ENCODE peak calls at places on chromosome 11, in five cellular contexts. One of them, this sample, is unnamed.

GRCh38 chr11:126282742-126283591 is at the start of gene TIRAP:
- DNase-seq in right atrium auricular region: no peak
- DNase-seq in HL-60: peak
- DNase-seq in pancreas: peak
- DNase-seq in neural progenitor cell: peak
- DNase-seq in this sample: peak

GRCh38 chr11:10528121-10528520 is 12.9 kb downstream of the RNF141 start:
- DNase-seq in pancreas: no peak
- DNase-seq in HL-60: no peak
- DNase-seq in right atrium auricular region: no peak
- DNase-seq in neural progenitor cell: no peak
- DNase-seq in this sample: peak

GRCh38 chr11:107457205-107457557 is 444 bp downstream of the CWF19L2 start:
- DNase-seq in HL-60: peak
- DNase-seq in pancreas: no peak
- DNase-seq in neural progenitor cell: peak
- DNase-seq in right atrium auricular region: no peak
- DNase-seq in this sample: no peak

GRCh38 chr11:77287615-77288273 is 13.7 kb downstream of the GDPD4 start:
- DNase-seq in right atrium auricular region: no peak
- DNase-seq in pancreas: no peak
- DNase-seq in neural progenitor cell: no peak
- DNase-seq in HL-60: no peak
- DNase-seq in this sample: peak

GRCh38 chr11:128481135-128481534 is 106.2 kb downstream of the ETS1 start:
- DNase-seq in right atrium auricular region: no peak
- DNase-seq in pancreas: no peak
- DNase-seq in neural progenitor cell: no peak
- DNase-seq in HL-60: no peak
- DNase-seq in this sample: peak

GRCh38 chr11:106086850-106087249 is 9.4 kb downstream of the AASDHPPT start:
- DNase-seq in right atrium auricular region: no peak
- DNase-seq in neural progenitor cell: no peak
- DNase-seq in pancreas: no peak
- DNase-seq in HL-60: no peak
- DNase-seq in this sample: no peak

GRCh38 chr11:67442504-67443398 is 525 bp downstream of the CORO1B start:
- DNase-seq in right atrium auricular region: no peak
- DNase-seq in HL-60: no peak
- DNase-seq in neural progenitor cell: no peak
- DNase-seq in pancreas: peak
- DNase-seq in this sample: no peak

GRCh38 chr11:61290905-61291690 is 4.0 kb downstream of the VWCE start:
- DNase-seq in HL-60: peak
- DNase-seq in pancreas: no peak
- DNase-seq in neural progenitor cell: no peak
- DNase-seq in right atrium auricular region: no peak
- DNase-seq in this sample: no peak

GRCh38 chr11:13668957-13669521 is 571 bp downstream of the FAR1 start:
- DNase-seq in pancreas: peak
- DNase-seq in neural progenitor cell: no peak
- DNase-seq in right atrium auricular region: peak
- DNase-seq in HL-60: peak
- DNase-seq in this sample: peak

GRCh38 chr11:88515002-88515401 is 177.5 kb upstream of the CTSC start:
- DNase-seq in right atrium auricular region: no peak
- DNase-seq in HL-60: no peak
- DNase-seq in neural progenitor cell: no peak
- DNase-seq in pancreas: no peak
- DNase-seq in this sample: no peak

GRCh38 chr11:117146521-117146920 is 2.4 kb downstream of the PAFAH1B2 start:
- DNase-seq in right atrium auricular region: no peak
- DNase-seq in pancreas: no peak
- DNase-seq in HL-60: peak
- DNase-seq in neural progenitor cell: no peak
- DNase-seq in this sample: peak

GRCh38 chr11:76268498-76268897 is 62.2 kb upstream of the WNT11 start:
- DNase-seq in pancreas: no peak
- DNase-seq in right atrium auricular region: no peak
- DNase-seq in HL-60: no peak
- DNase-seq in neural progenitor cell: no peak
- DNase-seq in this sample: no peak

GRCh38 chr11:114019046-114019445 is 40.5 kb upstream of the ZBTB16 start:
- DNase-seq in right atrium auricular region: no peak
- DNase-seq in pancreas: no peak
- DNase-seq in neural progenitor cell: no peak
- DNase-seq in HL-60: no peak
- DNase-seq in this sample: no peak

GRCh38 chr11:11115475-11115874 is 237.6 kb downstream of the CSNK2A3 start:
- DNase-seq in right atrium auricular region: no peak
- DNase-seq in pancreas: no peak
- DNase-seq in HL-60: no peak
- DNase-seq in neural progenitor cell: no peak
- DNase-seq in this sample: no peak

GRCh38 chr11:18490319-18490718 is 34.7 kb downstream of the LDHAL6A start:
- DNase-seq in pancreas: no peak
- DNase-seq in neural progenitor cell: no peak
- DNase-seq in HL-60: no peak
- DNase-seq in right atrium auricular region: no peak
- DNase-seq in this sample: peak

GRCh38 chr11:81373986-81374385 is 1359.7 kb downstream of the FAM181B start:
- DNase-seq in neural progenitor cell: no peak
- DNase-seq in HL-60: no peak
- DNase-seq in right atrium auricular region: no peak
- DNase-seq in pancreas: no peak
- DNase-seq in this sample: no peak

GRCh38 chr11:117045196-117045595 is 53.0 kb downstream of the SIK3 start:
- DNase-seq in HL-60: no peak
- DNase-seq in right atrium auricular region: no peak
- DNase-seq in neural progenitor cell: peak
- DNase-seq in pancreas: no peak
- DNase-seq in this sample: peak

GRCh38 chr11:68839953-68840641 is 1.6 kb downstream of the CPT1A start:
- DNase-seq in right atrium auricular region: no peak
- DNase-seq in HL-60: peak
- DNase-seq in pancreas: no peak
- DNase-seq in neural progenitor cell: peak
- DNase-seq in this sample: peak

GRCh38 chr11:118705111-118705741 is 25.8 kb upstream of the TREH start:
- DNase-seq in HL-60: peak
- DNase-seq in pancreas: no peak
- DNase-seq in right atrium auricular region: no peak
- DNase-seq in neural progenitor cell: peak
- DNase-seq in this sample: no peak

GRCh38 chr11:12942157-12942556 is 67.0 kb upstream of the RASSF10 start:
- DNase-seq in pancreas: no peak
- DNase-seq in right atrium auricular region: no peak
- DNase-seq in neural progenitor cell: peak
- DNase-seq in HL-60: no peak
- DNase-seq in this sample: no peak

GRCh38 chr11:32494629-32495028 is 59.3 kb upstream of the WT1 start:
- DNase-seq in HL-60: no peak
- DNase-seq in neural progenitor cell: no peak
- DNase-seq in right atrium auricular region: no peak
- DNase-seq in pancreas: no peak
- DNase-seq in this sample: no peak

GRCh38 chr11:120219157-120219934 is 8.5 kb downstream of the OAF start:
- DNase-seq in HL-60: no peak
- DNase-seq in neural progenitor cell: peak
- DNase-seq in right atrium auricular region: no peak
- DNase-seq in pancreas: no peak
- DNase-seq in this sample: no peak

GRCh38 chr11:20672575-20672974 is 3.2 kb downstream of the NELL1 start:
- DNase-seq in HL-60: no peak
- DNase-seq in right atrium auricular region: no peak
- DNase-seq in neural progenitor cell: peak
- DNase-seq in pancreas: no peak
- DNase-seq in this sample: no peak

GRCh38 chr11:126165366-126166156 is 45.9 kb downstream of the RPUSD4 start:
- DNase-seq in right atrium auricular region: no peak
- DNase-seq in neural progenitor cell: no peak
- DNase-seq in pancreas: peak
- DNase-seq in HL-60: no peak
- DNase-seq in this sample: no peak

GRCh38 chr11:111540114-111540920 is at the start of gene LAYN:
- DNase-seq in pancreas: peak
- DNase-seq in right atrium auricular region: no peak
- DNase-seq in HL-60: no peak
- DNase-seq in neural progenitor cell: peak
- DNase-seq in this sample: peak

GRCh38 chr11:107591446-107592236 is 694 bp downstream of the ELMOD1 start:
- DNase-seq in right atrium auricular region: no peak
- DNase-seq in pancreas: peak
- DNase-seq in HL-60: no peak
- DNase-seq in neural progenitor cell: peak
- DNase-seq in this sample: peak

GRCh38 chr11:8360086-8360828 is 96.6 kb upstream of the LMO1 start:
- DNase-seq in neural progenitor cell: no peak
- DNase-seq in right atrium auricular region: no peak
- DNase-seq in pancreas: peak
- DNase-seq in HL-60: no peak
- DNase-seq in this sample: no peak

GRCh38 chr11:44574620-44575287 is 9.3 kb downstream of the CD82 start:
- DNase-seq in pancreas: no peak
- DNase-seq in HL-60: peak
- DNase-seq in right atrium auricular region: no peak
- DNase-seq in neural progenitor cell: no peak
- DNase-seq in this sample: peak

GRCh38 chr11:82802710-82803109 is 69.0 kb upstream of the FAM181B start:
- DNase-seq in neural progenitor cell: no peak
- DNase-seq in right atrium auricular region: no peak
- DNase-seq in pancreas: no peak
- DNase-seq in HL-60: no peak
- DNase-seq in this sample: no peak

DNA sequence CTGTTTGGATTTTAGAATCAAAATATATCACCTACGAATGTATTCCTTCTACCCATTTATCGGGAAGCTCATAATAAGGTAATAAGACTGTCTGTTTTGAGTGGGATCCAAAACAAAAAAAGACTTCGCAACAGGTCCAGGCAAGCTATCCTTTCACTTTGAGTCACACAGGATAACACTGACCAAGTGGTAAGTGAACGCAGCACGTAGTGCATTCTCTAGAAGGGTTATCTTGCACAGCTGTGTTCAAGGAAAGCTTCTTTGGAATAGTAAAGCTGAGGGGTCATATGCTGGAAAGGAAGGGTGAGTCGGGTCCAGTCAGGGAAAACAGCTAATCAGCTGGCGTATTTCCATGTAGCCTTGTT is 22.3 kb upstream of the NRGN start:
- DNase-seq in right atrium auricular region: no peak
- DNase-seq in neural progenitor cell: no peak
- DNase-seq in HL-60: no peak
- DNase-seq in pancreas: no peak
- DNase-seq in this sample: no peak
- H3K4me3 ChIP-seq in right atrium auricular region: no peak
- H3K4me3 ChIP-seq in neural progenitor cell: peak
- H3K4me3 ChIP-seq in HL-60: no peak
- H3K4me3 ChIP-seq in pancreas: no peak
- H3K4me3 ChIP-seq in this sample: no peak

GRCh38 chr11:74730601-74731260 is 495 bp downstream of the CHRDL2 start:
- DNase-seq in pancreas: no peak
- DNase-seq in right atrium auricular region: no peak
- DNase-seq in HL-60: no peak
- DNase-seq in neural progenitor cell: peak
- DNase-seq in this sample: no peak

GRCh38 chr11:74729397-74729796 is 1.8 kb downstream of the CHRDL2 start:
- DNase-seq in right atrium auricular region: no peak
- DNase-seq in pancreas: no peak
- DNase-seq in neural progenitor cell: no peak
- DNase-seq in HL-60: no peak
- DNase-seq in this sample: no peak

GRCh38 chr11:74725701-74726100 is 5.5 kb downstream of the CHRDL2 start:
- DNase-seq in neural progenitor cell: no peak
- DNase-seq in right atrium auricular region: no peak
- DNase-seq in pancreas: no peak
- DNase-seq in HL-60: no peak
- DNase-seq in this sample: no peak

GRCh38 chr11:74723511-74723910 is 7.7 kb downstream of the CHRDL2 start:
- DNase-seq in right atrium auricular region: no peak
- DNase-seq in neural progenitor cell: no peak
- DNase-seq in pancreas: no peak
- DNase-seq in HL-60: no peak
- DNase-seq in this sample: no peak

GRCh38 chr11:74726547-74727182 is 4.6 kb downstream of the CHRDL2 start:
- DNase-seq in HL-60: peak
- DNase-seq in pancreas: peak
- DNase-seq in neural progenitor cell: peak
- DNase-seq in right atrium auricular region: peak
- DNase-seq in this sample: peak
- TF ChIP-seq CTCF in HL-60: peak
- TF ChIP-seq CTCF in pancreas: peak
- TF ChIP-seq CTCF in neural progenitor cell: peak
- TF ChIP-seq CTCF in right atrium auricular region: peak
- TF ChIP-seq CTCF in this sample: peak

GRCh38 chr11:58770627-58771457 is 39.1 kb upstream of the GLYAT start:
- DNase-seq in right atrium auricular region: no peak
- DNase-seq in pancreas: no peak
- DNase-seq in neural progenitor cell: no peak
- DNase-seq in HL-60: no peak
- DNase-seq in this sample: peak

GRCh38 chr11:58765078-58765477 is 33.3 kb upstream of the GLYAT start:
- DNase-seq in pancreas: no peak
- DNase-seq in HL-60: no peak
- DNase-seq in right atrium auricular region: no peak
- DNase-seq in neural progenitor cell: no peak
- DNase-seq in this sample: no peak

GRCh38 chr11:58769308-58769707 is 37.6 kb upstream of the GLYAT start:
- DNase-seq in neural progenitor cell: no peak
- DNase-seq in pancreas: no peak
- DNase-seq in HL-60: no peak
- DNase-seq in right atrium auricular region: no peak
- DNase-seq in this sample: no peak

GRCh38 chr11:58770166-58770565 is 38.4 kb upstream of the GLYAT start:
- DNase-seq in right atrium auricular region: no peak
- DNase-seq in neural progenitor cell: no peak
- DNase-seq in pancreas: no peak
- DNase-seq in HL-60: no peak
- DNase-seq in this sample: no peak

GRCh38 chr11:58768137-58768536 is 36.4 kb upstream of the GLYAT start:
- DNase-seq in right atrium auricular region: no peak
- DNase-seq in pancreas: no peak
- DNase-seq in HL-60: no peak
- DNase-seq in neural progenitor cell: no peak
- DNase-seq in this sample: no peak
- H3K4me3 ChIP-seq in right atrium auricular region: no peak
- H3K4me3 ChIP-seq in pancreas: no peak
- H3K4me3 ChIP-seq in HL-60: no peak
- H3K4me3 ChIP-seq in neural progenitor cell: no peak
- H3K4me3 ChIP-seq in this sample: no peak

DNA sequence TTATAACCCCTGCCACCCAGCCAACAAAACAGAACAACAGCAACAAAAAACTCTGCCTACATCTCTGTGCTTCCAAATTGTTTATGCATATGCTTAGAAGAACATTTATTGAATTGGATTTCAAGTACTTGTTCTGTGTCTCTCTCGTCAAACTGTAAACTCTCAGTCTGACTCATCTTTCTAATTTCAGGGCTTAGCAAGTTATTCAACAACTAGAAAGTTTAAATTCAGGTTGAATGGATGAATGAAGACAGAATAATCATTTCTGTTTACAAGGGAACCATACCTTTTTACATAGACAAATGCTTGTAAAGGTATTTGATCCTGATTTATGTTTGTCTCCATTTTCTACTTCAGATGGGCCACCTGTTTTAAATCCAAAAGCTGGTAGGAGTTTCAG is 1.5 kb upstream of the FBXO3 start:
- DNase-seq in right atrium auricular region: no peak
- DNase-seq in HL-60: no peak
- DNase-seq in neural progenitor cell: no peak
- DNase-seq in pancreas: no peak
- DNase-seq in this sample: no peak
- TF ChIP-seq CTCF in right atrium auricular region: no peak
- TF ChIP-seq CTCF in HL-60: no peak
- TF ChIP-seq CTCF in neural progenitor cell: no peak
- TF ChIP-seq CTCF in pancreas: no peak
- TF ChIP-seq CTCF in this sample: no peak